ENCODE peak calls at places on chromosomes 11 and 22, in four cellular contexts. R is stimulated activated CD8-positive, alpha-beta memory T cell treated with anti-CD3 and anti-CD28 coated beads, Interleukin-15, amount 100 ng/mL, for 48 hours; D is HAP-1; P is left kidney. Z is an unnamed sample.

GRCh38 chr11:69283446-69283845 is 10.5 kb upstream of the MYEOV start:
- DNase-seq in R (no peak), D (no peak), P (no peak), Z (no peak)

GRCh38 chr11:16110862-16111261 is 245.5 kb downstream of the SOX6 start:
- DNase-seq in R (no peak), D (peak), P (no peak), Z (no peak)

GRCh38 chr11:123302751-123303195 is 107.7 kb upstream of the CLMP start:
- DNase-seq in R (peak), D (no peak), P (peak), Z (peak)

GRCh38 chr11:2250485-2250884 is 19.9 kb downstream of the ASCL2 start:
- DNase-seq in R (no peak), D (no peak), P (no peak), Z (no peak)

GRCh38 chr11:27812341-27812740 is 112.1 kb upstream of the BDNF start:
- DNase-seq in R (no peak), D (no peak), P (no peak), Z (no peak)

GRCh38 chr11:818396-819128 is at the start of gene PNPLA2:
- DNase-seq in R (no peak), D (no peak), P (peak), Z (no peak)

GRCh38 chr11:71372693-71373657 is 75.2 kb downstream of the DHCR7 start:
- DNase-seq in R (no peak), D (no peak), P (peak), Z (peak)

GRCh38 chr11:72671144-72672099 is 2.8 kb downstream of the PDE2A start:
- DNase-seq in R (no peak), D (no peak), P (no peak), Z (no peak)

GRCh38 chr22:30219668-30220278 is 26.8 kb downstream of the LIF start:
- DNase-seq in R (no peak), D (no peak), P (no peak), Z (no peak)

GRCh38 chr22:30195245-30196140 is 51.1 kb downstream of the LIF start:
- DNase-seq in R (no peak), D (no peak), P (no peak), Z (no peak)

GRCh38 chr22:45208993-45209838 is 31.5 kb downstream of the KIAA0930 start:
- DNase-seq in R (no peak), D (no peak), P (peak), Z (no peak)

GRCh38 chr22:20055654-20056053 is 24.4 kb upstream of the DGCR8 start:
- DNase-seq in R (no peak), D (no peak), P (no peak), Z (no peak)

GRCh38 chr11:20154381-20154780 is 5.9 kb downstream of the DBX1 start:
- DNase-seq in R (no peak), D (peak), P (no peak), Z (peak)

GRCh38 chr11:94305146-94305545 is 766 bp downstream of the IZUMO1R start:
- DNase-seq in R (no peak), D (no peak), P (no peak), Z (no peak)

GRCh38 chr11:89583580-89583979 is 92.4 kb upstream of the NOX4 start:
- DNase-seq in R (no peak), D (no peak), P (no peak), Z (no peak)

GRCh38 chr11:57571631-57572030 is 4.2 kb upstream of the UBE2L6 start:
- DNase-seq in R (no peak), D (no peak), P (no peak), Z (no peak)

GRCh38 chr11:12186683-12187082 is 76.3 kb downstream of the MICAL2 start:
- DNase-seq in R (no peak), D (no peak), P (no peak), Z (no peak)

GRCh38 chr11:116849491-116849890 is 12.1 kb upstream of the APOA1 start:
- DNase-seq in R (no peak), D (no peak), P (no peak), Z (no peak)

GRCh38 chr11:108606070-108606469 is 12.5 kb upstream of the EXPH5 start:
- DNase-seq in R (no peak), D (no peak), P (no peak), Z (no peak)

GRCh38 chr11:21561589-21561988 is 631.3 kb upstream of the ANO5 start:
- DNase-seq in R (no peak), D (no peak), P (no peak), Z (no peak)

GRCh38 chr22:50544078-50544745 is 1.5 kb upstream of the KLHDC7B start:
- DNase-seq in R (peak), D (peak), P (peak), Z (no peak)

GRCh38 chr11:14584595-14584994 is 59.0 kb upstream of the PDE3B start:
- DNase-seq in R (no peak), D (no peak), P (peak), Z (no peak)

GRCh38 chr11:55172734-55173415 is 89.1 kb upstream of the TRIM48 start:
- DNase-seq in R (no peak), D (no peak), P (no peak), Z (no peak)

GRCh38 chr22:42283288-42284229 is 13.1 kb upstream of the TCF20 start:
- DNase-seq in R (no peak), D (no peak), P (peak), Z (no peak)

GRCh38 chr22:20218320-20218872 is 49.7 kb downstream of the RTN4R start:
- DNase-seq in R (no peak), D (no peak), P (no peak), Z (no peak)

GRCh38 chr11:105937738-105938137 is 84.3 kb downstream of the MSANTD4 start:
- DNase-seq in R (no peak), D (no peak), P (no peak), Z (no peak)

GRCh38 chr11:100676901-100677300 is 10.2 kb upstream of the ARHGAP42 start:
- DNase-seq in R (no peak), D (no peak), P (no peak), Z (no peak)

GRCh38 chr22:37746366-37747089 is 49.7 kb downstream of the TRIOBP start:
- DNase-seq in R (no peak), D (peak), P (peak), Z (no peak)

GRCh38 chr11:113179181-113179701 is 135.1 kb upstream of the TTC12 start:
- DNase-seq in R (no peak), D (no peak), P (no peak), Z (no peak)

GRCh38 chr11:134890446-134890845 is 478.4 kb upstream of the B3GAT1 start:
- DNase-seq in R (no peak), D (no peak), P (no peak), Z (no peak)

GRCh38 chr11:93484716-93485115 is 58.5 kb downstream of the SMCO4 start:
- DNase-seq in R (no peak), D (no peak), P (no peak), Z (peak)

GRCh38 chr11:119373917-119374631 is 7.4 kb downstream of the USP2 start:
- DNase-seq in R (no peak), D (peak), P (peak), Z (no peak)

GRCh38 chr11:15969281-15969680 is 387.1 kb downstream of the SOX6 start:
- DNase-seq in R (no peak), D (no peak), P (peak), Z (peak)

GRCh38 chr22:23143119-23143518 is 1.3 kb upstream of the RSPH14 start:
- DNase-seq in R (no peak), D (no peak), P (no peak), Z (no peak)

GRCh38 chr11:64969209-64969608 is 2.7 kb downstream of the MAJIN start:
- DNase-seq in R (no peak), D (no peak), P (peak), Z (peak)

GRCh38 chr11:33773399-33774355 is 643 bp downstream of the FBXO3 start:
- DNase-seq in R (no peak), D (no peak), P (peak), Z (no peak)